ENCODE peak calls at places on chromosomes 1 and 21, in six cellular contexts. C is GM12891, E is GM12878, P is K562, Z is H1, U is HepG2. S is an unnamed sample.

GRCh38 chr1:211336775-211337174 is 10.1 kb downstream of the TRAF5 start:
- DNase-seq in P (no peak), E (no peak), Z (no peak), C (no peak), U (no peak), S (no peak)

GRCh38 chr1:58883888-58884482 is 100.1 kb upstream of the JUN start:
- DNase-seq in E (no peak), Z (no peak), C (no peak), P (peak; percentile 82), U (no peak), S (no peak)

GRCh38 chr21:31397939-31398338 is 53.9 kb upstream of the TIAM1 start:
- DNase-seq in C (no peak), P (no peak), Z (no peak), E (no peak), U (no peak), S (no peak)

GRCh38 chr1:150619576-150620509 is 9.6 kb downstream of the ENSA start:
- DNase-seq in U (no peak), C (no peak), E (no peak), P (no peak), Z (no peak), S (no peak)

GRCh38 chr1:201819346-201819745 is 9.6 kb upstream of the IPO9 start:
- DNase-seq in E (no peak), Z (no peak), C (no peak), U (no peak), P (no peak), S (no peak)

GRCh38 chr1:57867001-57867400 is 443.1 kb upstream of the DAB1 start:
- DNase-seq in C (no peak), U (no peak), Z (no peak), P (no peak), E (no peak), S (no peak)

GRCh38 chr21:26933448-26933847 is 33.4 kb downstream of the ADAMTS5 start:
- DNase-seq in C (no peak), Z (no peak), P (no peak), U (no peak), E (no peak), S (no peak)

GRCh38 chr1:228884615-228885566 is 149.6 kb downstream of the RHOU start:
- DNase-seq in P (no peak), Z (no peak), U (peak; percentile 85), E (no peak), C (no peak), S (no peak)

GRCh38 chr1:159892944-159893343 is 7.0 kb downstream of the CFAP45 start:
- DNase-seq in P (no peak), C (no peak), E (no peak), U (no peak), Z (no peak), S (no peak)

GRCh38 chr1:10793129-10793651 is 3.3 kb downstream of the CASZ1 start:
- DNase-seq in E (no peak), P (no peak), U (no peak), C (no peak), Z (no peak), S (no peak)

GRCh38 chr1:172932981-172933380 is 117.8 kb downstream of the TNFSF18 start:
- DNase-seq in P (no peak), E (no peak), U (peak; percentile 18), C (no peak), Z (no peak), S (no peak)

GRCh38 chr1:197770243-197770642 is 5.0 kb downstream of the DENND1B start:
- DNase-seq in Z (no peak), E (no peak), P (no peak), C (no peak), U (no peak), S (no peak)

GRCh38 chr1:52970149-52970548 is 43.1 kb downstream of the SCP2 start:
- DNase-seq in P (no peak), Z (no peak), U (peak; percentile 44), C (no peak), E (no peak), S (no peak)

GRCh38 chr1:21955474-21956281 is 18.6 kb upstream of the HSPG2 start:
- DNase-seq in P (no peak), Z (no peak), E (no peak), C (no peak), U (no peak), S (no peak)

GRCh38 chr1:188669715-188670114 is 1807.9 kb downstream of the BRINP3 start:
- DNase-seq in P (no peak), E (no peak), C (no peak), Z (no peak), U (no peak), S (no peak)

GRCh38 chr1:210448293-210448892 is 119.7 kb downstream of the HHAT start:
- DNase-seq in Z (no peak), P (peak; percentile 33), C (peak; percentile 7), E (no peak), U (peak; percentile 14), S (no peak)

GRCh38 chr21:35375115-35375514 is 326.0 kb upstream of the RUNX1 start:
- DNase-seq in C (no peak), P (no peak), Z (no peak), U (no peak), E (no peak), S (no peak)
- TF ChIP-seq POLR2AphosphoS5 in C (no peak), P (no peak), Z (no peak), U (no peak), E (no peak), S (no peak)

GRCh38 chr1:238649200-238649599 is 737.2 kb upstream of the CHRM3 start:
- DNase-seq in U (no peak), P (no peak), Z (no peak), C (no peak), E (no peak), S (no peak)

GRCh38 chr1:238648296-238648695 is 738.1 kb upstream of the CHRM3 start:
- DNase-seq in P (no peak), E (no peak), C (no peak), Z (no peak), U (no peak), S (no peak)

GRCh38 chr1:238652346-238652968 is 733.9 kb upstream of the CHRM3 start:
- DNase-seq in C (no peak), Z (no peak), P (no peak), U (no peak), E (no peak), S (no peak)

GRCh38 chr1:238648756-238649155 is 737.6 kb upstream of the CHRM3 start:
- DNase-seq in C (no peak), P (no peak), E (no peak), Z (no peak), U (no peak), S (no peak)

DNA sequence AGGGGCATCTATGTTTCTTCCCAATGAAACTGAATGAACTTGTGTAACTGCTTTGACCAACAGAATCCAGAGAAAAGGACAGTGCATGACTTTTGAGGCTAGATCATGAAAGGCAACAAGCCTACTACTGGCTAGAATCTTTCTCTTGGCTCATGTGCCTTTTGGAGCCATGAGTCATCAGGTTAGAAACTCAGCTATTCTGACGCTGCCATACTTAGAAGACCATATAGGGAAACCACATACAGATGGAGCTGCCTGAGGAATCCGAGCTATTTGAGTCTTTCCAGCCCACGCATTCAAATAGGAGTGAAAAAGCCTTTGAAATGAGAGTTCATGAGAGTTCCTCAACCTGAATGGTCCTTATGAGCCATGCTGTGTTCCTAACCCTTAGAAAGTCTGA is 738.5 kb upstream of the CHRM3 start:
- DNase-seq in U (no peak), C (no peak), Z (peak; percentile 84), P (no peak), E (no peak), S (no peak)
- TF ChIP-seq POLR2A in U (no peak), C (no peak), Z (peak; percentile 10), P (no peak), E (no peak), S (no peak)

DNA sequence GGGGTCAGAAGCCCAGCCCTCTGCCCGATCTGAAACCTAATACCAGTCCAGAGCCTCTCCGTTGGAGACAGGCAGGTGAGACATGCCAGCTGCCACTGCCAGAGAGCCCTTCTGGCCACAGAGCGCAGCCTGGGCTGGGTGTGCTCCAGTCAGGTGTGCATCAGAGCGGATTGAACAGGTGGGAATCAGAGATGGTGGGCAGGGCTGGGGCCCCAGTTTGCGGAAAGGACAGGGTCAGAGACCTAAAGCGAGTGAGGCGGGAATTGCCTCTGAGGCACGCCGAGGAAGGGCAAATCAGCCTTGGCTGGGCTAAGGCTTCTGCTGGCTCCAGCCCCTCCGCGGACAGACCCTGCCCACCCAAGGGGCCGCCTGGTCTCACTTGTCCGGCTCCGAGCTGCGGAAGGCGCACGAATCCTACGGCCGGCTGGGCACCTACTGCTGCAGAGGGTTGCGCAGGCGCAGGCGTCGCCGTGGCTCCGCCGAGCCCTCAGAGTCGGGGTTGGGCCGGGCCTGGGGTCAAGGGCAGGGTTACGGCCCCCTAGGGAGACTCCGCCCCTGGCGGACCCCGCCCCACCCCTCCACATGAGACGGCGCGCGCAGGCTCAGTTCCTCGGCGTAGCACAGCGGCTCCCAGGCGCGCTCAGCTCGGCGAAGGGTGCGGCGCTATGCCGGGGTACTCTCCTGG is 10.3 kb downstream of the CPLANE2 start:
- DNase-seq in P (no peak), E (no peak), C (no peak), Z (no peak), U (no peak), S (no peak)
- TF ChIP-seq TAF1 in P (no peak), E (no peak), C (no peak), Z (no peak), U (no peak), S (no peak)

DNA sequence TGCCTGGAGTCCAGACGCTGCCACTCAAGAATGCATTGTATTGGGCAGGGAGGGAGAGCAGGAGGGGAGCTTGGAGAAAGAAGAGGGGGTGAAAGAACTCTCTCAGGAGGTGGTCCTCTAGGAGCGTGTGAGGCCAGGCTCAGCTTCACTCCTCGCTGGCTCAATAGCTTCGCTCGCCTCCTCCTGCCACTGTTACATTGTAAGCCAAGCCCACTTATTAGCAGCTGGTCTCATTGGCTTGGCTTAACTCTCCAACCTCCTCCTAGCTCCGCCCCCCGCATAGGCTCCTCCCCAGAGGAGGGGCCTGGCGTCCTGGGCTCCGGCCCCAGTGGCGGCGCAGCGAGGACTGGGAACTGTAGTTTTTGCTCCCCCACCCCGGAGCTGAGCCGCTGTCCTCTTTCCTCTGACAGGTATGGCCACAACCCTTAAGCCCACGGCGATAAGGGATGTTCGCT is at the start of gene KCNN3:
- DNase-seq in U (peak; percentile 68), P (peak; percentile 98), Z (peak; percentile 84), C (peak; percentile 95), E (peak; percentile 82), S (peak; percentile 95)
- TF ChIP-seq POLR2AphosphoS5 in U (no peak), P (no peak), Z (peak; percentile 85), C (peak; percentile 95), E (peak; percentile 97), S (peak; percentile 98)

DNA sequence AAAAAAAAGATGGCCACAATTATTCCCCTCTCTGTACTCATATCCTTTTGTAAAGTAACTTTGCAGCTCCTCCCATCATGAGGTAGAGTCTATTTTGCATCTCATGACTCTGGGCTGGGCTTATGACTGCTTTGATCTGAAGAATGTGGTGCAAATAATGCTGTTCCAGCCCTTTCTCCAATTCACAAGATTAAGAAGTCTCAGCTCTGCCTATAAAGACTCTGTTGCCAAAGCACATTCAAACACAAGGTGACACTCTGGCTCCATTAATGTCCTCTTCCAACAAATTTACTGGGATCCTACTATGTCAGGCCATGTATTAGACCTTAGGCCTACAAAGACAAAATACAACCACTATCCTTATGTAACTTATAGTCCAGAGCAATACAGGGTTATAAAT is 64.9 kb upstream of the PTCH2 start:
- DNase-seq in C (no peak), P (no peak), E (no peak), U (no peak), Z (no peak), S (no peak)
- TF ChIP-seq POLR2A in C (no peak), P (no peak), E (no peak), U (no peak), Z (no peak), S (no peak)